ENCODE peak calls at places on chromosome 20, in six cellular contexts. Y is fibroblast of lung, S is colonic mucosa, X is lower lobe of right lung, J is hepatocyte, P is A549. I is an unnamed sample.

GRCh38 chr20:54067606-54068174 is 2.7 kb downstream of the BCAS1 start:
- DNase-seq in P (peak; percentile 95), Y (no peak), X (peak; percentile 80), J (peak; percentile 92), S (peak; percentile 93), I (no peak)

GRCh38 chr20:51639206-51639832 is 96.8 kb upstream of the NFATC2 start:
- DNase-seq in X (peak; percentile 67), S (peak; percentile 72), J (peak; percentile 77), P (peak; percentile 74), Y (peak; percentile 75), I (no peak)

GRCh38 chr20:62043131-62043914 is 22.4 kb downstream of the TAF4 start:
- DNase-seq in J (no peak), Y (peak; percentile 37), S (no peak), X (peak; percentile 61), P (no peak), I (no peak)

GRCh38 chr20:2845607-2846006 is 5.1 kb downstream of the VPS16 start:
- DNase-seq in J (no peak), P (no peak), Y (no peak), S (no peak), X (no peak), I (no peak)

GRCh38 chr20:47432251-47433210 is 69.2 kb upstream of the NCOA3 start:
- DNase-seq in Y (peak; percentile 51), S (no peak), X (peak; percentile 69), J (no peak), P (no peak), I (no peak)

GRCh38 chr20:20207291-20207690 is 155.0 kb downstream of the CFAP61 start:
- DNase-seq in J (no peak), Y (no peak), S (no peak), P (no peak), X (no peak), I (no peak)

GRCh38 chr20:50356962-50357782 is 153.0 kb upstream of the PTPN1 start:
- DNase-seq in X (no peak), J (no peak), P (no peak), Y (no peak), S (no peak), I (no peak)

GRCh38 chr20:60354181-60354580 is 396.0 kb downstream of the CDH26 start:
- DNase-seq in P (no peak), Y (no peak), J (peak; percentile 20), S (no peak), X (no peak), I (no peak)

GRCh38 chr20:56217820-56218219 is 30.7 kb upstream of the MC3R start:
- DNase-seq in Y (no peak), X (no peak), P (no peak), S (no peak), J (no peak), I (no peak)

GRCh38 chr20:49288250-49288751 is 10.4 kb upstream of the ZNFX1 start:
- DNase-seq in Y (no peak), S (no peak), J (no peak), X (no peak), P (no peak), I (no peak)

GRCh38 chr20:62755817-62756724 is 40.2 kb upstream of the MRGBP start:
- DNase-seq in X (peak; percentile 26), P (no peak), J (no peak), S (no peak), Y (no peak), I (no peak)

GRCh38 chr20:51014797-51015722 is 7.8 kb downstream of the KCNG1 start:
- DNase-seq in Y (peak; percentile 71), P (peak; percentile 84), S (peak; percentile 65), X (no peak), J (peak; percentile 80), I (no peak)

GRCh38 chr20:46965477-46965876 is 70.8 kb downstream of the EYA2 start:
- DNase-seq in S (no peak), P (no peak), X (peak; percentile 61), J (no peak), Y (no peak), I (no peak)

GRCh38 chr20:46243707-46244628 is 64.3 kb downstream of the CDH22 start:
- DNase-seq in Y (no peak), P (no peak), J (no peak), X (no peak), S (no peak), I (no peak)

GRCh38 chr20:38221041-38221589 is 39.4 kb downstream of the KIAA1755 start:
- DNase-seq in Y (peak; percentile 59), S (peak; percentile 65), X (peak; percentile 79), J (peak; percentile 87), P (peak; percentile 91), I (no peak)

GRCh38 chr20:51628533-51629398 is 86.2 kb upstream of the NFATC2 start:
- DNase-seq in J (no peak), X (no peak), P (no peak), S (no peak), Y (peak; percentile 91), I (no peak)

GRCh38 chr20:39676857-39677351 is 714.8 kb downstream of the DHX35 start:
- DNase-seq in X (no peak), P (no peak), J (no peak), S (peak; percentile 20), Y (no peak), I (no peak)

GRCh38 chr20:33674294-33675126 is at the start of gene NECAB3:
- DNase-seq in Y (peak; percentile 65), P (peak; percentile 75), J (peak; percentile 96), S (peak; percentile 84), X (peak; percentile 87), I (peak; percentile 48)

GRCh38 chr20:54416770-54417169 is 58.6 kb upstream of the DOK5 start:
- DNase-seq in J (no peak), S (no peak), P (no peak), Y (no peak), X (no peak), I (no peak)

GRCh38 chr20:32482251-32483220 is 102.6 kb downstream of the NOL4L start:
- DNase-seq in J (peak; percentile 78), P (no peak), X (peak; percentile 78), Y (no peak), S (peak; percentile 62), I (no peak)

GRCh38 chr20:48006036-48006833 is 221.0 kb upstream of the SULF2 start:
- DNase-seq in S (no peak), Y (no peak), P (no peak), X (no peak), J (no peak), I (no peak)

DNA sequence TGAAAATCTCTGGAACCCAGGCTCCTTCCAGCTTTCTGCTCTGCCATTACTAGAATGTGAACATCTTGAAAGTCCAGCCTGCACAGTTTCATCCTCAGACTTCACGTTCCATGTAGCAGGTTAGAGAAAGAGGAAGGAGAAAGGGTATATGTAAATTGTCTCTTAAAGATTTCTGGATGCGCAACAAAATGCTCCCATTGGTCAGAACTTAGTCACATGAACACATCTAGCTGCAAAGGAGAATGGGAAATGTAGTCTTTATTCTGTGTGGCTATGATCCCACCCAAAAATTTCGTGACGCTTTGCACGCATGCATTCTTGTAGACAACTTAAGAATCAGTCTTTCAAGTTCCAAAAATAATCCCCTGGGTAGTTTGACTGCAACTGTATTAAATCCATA is 46.4 kb upstream of the CHD6 start:
- DNase-seq in P (peak; percentile 36), J (no peak), X (no peak), Y (peak; percentile 11), S (no peak), I (no peak)
- H3K4me3 ChIP-seq in P (peak overlapping the region; percentile 39), J (no peak overlapping the region), X (no peak overlapping the region), Y (no peak overlapping the region), S (no peak overlapping the region), I (no peak overlapping the region)

GRCh38 chr20:58882704-58883089 is 30.2 kb downstream of the GNAS start:
- DNase-seq in P (no peak), J (no peak), X (no peak), Y (no peak), S (no peak), I (no peak)

GRCh38 chr20:58878399-58878798 is 25.9 kb downstream of the GNAS start:
- DNase-seq in S (no peak), X (no peak), P (no peak), J (no peak), Y (no peak), I (no peak)

GRCh38 chr20:58880441-58880840 is 27.9 kb downstream of the GNAS start:
- DNase-seq in X (no peak), S (no peak), J (no peak), Y (no peak), P (no peak), I (no peak)

GRCh38 chr20:58883243-58883691 is 30.8 kb downstream of the GNAS start:
- DNase-seq in S (no peak), J (no peak), P (no peak), X (no peak), Y (no peak), I (no peak)

DNA sequence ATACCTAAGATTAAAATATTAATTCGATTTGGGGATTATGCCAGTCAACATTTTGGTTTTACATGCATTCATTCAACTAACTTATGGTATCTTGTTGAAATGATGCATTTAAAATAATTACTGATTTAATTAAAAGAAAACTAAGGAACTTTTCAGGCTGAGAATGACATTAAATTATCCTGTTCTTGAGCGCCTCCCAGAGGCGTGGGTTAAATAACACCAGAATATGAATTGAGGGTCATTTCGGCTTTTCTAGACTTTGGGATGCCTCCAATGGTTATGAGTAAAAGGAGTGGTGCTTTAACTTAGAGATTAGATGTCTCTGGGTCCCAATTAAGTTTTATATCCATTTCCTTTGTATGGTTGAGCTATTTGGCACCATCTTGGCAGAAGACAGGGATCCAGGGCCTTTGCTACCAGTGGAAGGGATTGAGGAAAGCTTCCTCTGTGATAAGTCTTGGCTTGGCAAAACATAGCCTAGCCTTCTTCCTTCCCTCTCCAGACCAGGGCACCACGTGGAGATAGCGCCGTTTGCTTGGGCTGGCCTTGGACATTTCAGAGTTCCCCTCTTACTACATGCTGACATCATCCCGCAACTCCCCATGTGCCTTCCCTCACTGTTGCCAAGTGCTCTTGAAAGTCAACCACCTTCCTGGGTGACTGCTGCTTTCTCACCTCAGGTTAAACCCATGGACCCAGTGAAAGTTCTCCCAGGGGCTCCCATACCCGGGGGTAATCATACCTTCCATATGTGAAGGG is 28.7 kb downstream of the GNAS start:
- DNase-seq in Y (no peak), X (no peak), P (no peak), S (no peak), J (no peak), I (no peak)
- H3K4me1 ChIP-seq in Y (no peaks in the 10 kb centered on the region), X (no peaks in the 10 kb centered on the region), P (no peaks in the 10 kb centered on the region), S (no peaks in the 10 kb centered on the region), J (peaks cover 3% of the 10 kb centered on the region), I (no peaks in the 10 kb centered on the region)

GRCh38 chr20:63980317-63980805 is 571 bp upstream of the PRPF6 start:
- DNase-seq in X (no peak), S (no peak), Y (no peak), J (peak; percentile 7), P (no peak), I (no peak)
- H3K27ac ChIP-seq in X (peak overlapping the region; percentile 86), S (peak overlapping the region; percentile 70), Y (peak overlapping the region; percentile 83), J (peak overlapping the region; percentile 75), P (peak overlapping the region; percentile 95), I (peak overlapping the region; percentile 44)

GRCh38 chr20:25061103-25061799 is 3.3 kb upstream of the ACSS1 start:
- DNase-seq in X (no peak), P (no peak), J (peak; percentile 58), S (no peak), Y (no peak), I (no peak)

GRCh38 chr20:25059866-25060465 is 2.0 kb upstream of the ACSS1 start:
- DNase-seq in S (no peak), X (no peak), P (no peak), Y (no peak), J (no peak), I (no peak)

GRCh38 chr20:25058797-25059486 is 1.0 kb upstream of the ACSS1 start:
- DNase-seq in S (peak; percentile 52), Y (no peak), P (peak; percentile 47), X (no peak), J (peak; percentile 60), I (no peak)

GRCh38 chr20:25058051-25058796 is at the start of gene ACSS1:
- DNase-seq in P (peak; percentile 72), J (peak; percentile 68), Y (peak; percentile 35), X (peak; percentile 83), S (peak; percentile 80), I (no peak)

GRCh38 chr20:25059487-25059820 is 1.5 kb upstream of the ACSS1 start:
- DNase-seq in P (no peak), X (no peak), S (no peak), Y (no peak), J (no peak), I (no peak)
- H3K4me3 ChIP-seq in P (no peak overlapping the region), X (no peak overlapping the region), S (no peak overlapping the region), Y (no peak overlapping the region), J (no peak overlapping the region), I (no peak overlapping the region)